ENCODE peak calls at places on chromosomes 5 and 9, in six cellular contexts. W is body of pancreas, Q is foreskin keratinocyte, L is endothelial cell of umbilical vein, M is Peyer's patch, Y is IMR-90. S is an unnamed sample.

GRCh38 chr9:110081395-110081794 is 126.6 kb downstream of the C9orf152 start:
- DNase-seq in M (no peak), Y (peak; percentile 68), Q (no peak), W (no peak), L (no peak), S (no peak)

GRCh38 chr9:20355022-20355421 is 267.3 kb downstream of the MLLT3 start:
- DNase-seq in Y (peak; percentile 92), L (no peak), M (no peak), Q (peak; percentile 85), W (no peak), S (peak; percentile 29)

GRCh38 chr5:113776832-113777525 is 263.5 kb downstream of the YTHDC2 start:
- DNase-seq in Q (no peak), Y (no peak), M (no peak), L (peak; percentile 54), W (no peak), S (no peak)

GRCh38 chr5:87899109-87900100 is 369.2 kb downstream of the TMEM161B start:
- DNase-seq in L (no peak), Q (no peak), W (peak; percentile 27), Y (no peak), M (no peak), S (no peak)

GRCh38 chr5:134784946-134785620 is 26.5 kb downstream of the DDX46 start:
- DNase-seq in L (peak; percentile 12), M (no peak), W (no peak), Y (peak; percentile 54), Q (peak; percentile 24), S (no peak)

GRCh38 chr5:143308726-143309125 is 94.8 kb downstream of the NR3C1 start:
- DNase-seq in M (no peak), W (no peak), Y (peak; percentile 52), Q (no peak), L (no peak), S (no peak)

GRCh38 chr5:96292582-96293247 is 140.3 kb downstream of the PCSK1 start:
- DNase-seq in M (no peak), L (no peak), Y (no peak), W (peak; percentile 39), Q (no peak), S (no peak)

GRCh38 chr5:135993894-135994514 is 34.8 kb upstream of the TGFBI start:
- DNase-seq in Y (peak; percentile 96), Q (no peak), M (no peak), W (no peak), L (peak; percentile 79), S (no peak)

GRCh38 chr5:106691701-106692100 is 979.0 kb downstream of the EFNA5 start:
- DNase-seq in W (no peak), L (peak; percentile 64), Q (no peak), M (no peak), Y (no peak), S (no peak)

GRCh38 chr9:19999491-20000057 is 210.7 kb upstream of the SLC24A2 start:
- DNase-seq in M (no peak), Q (peak; percentile 95), W (no peak), L (peak; percentile 76), Y (peak; percentile 87), S (peak; percentile 96)

GRCh38 chr9:69036319-69036718 is 767 bp downstream of the FXN start:
- DNase-seq in L (no peak), Q (peak; percentile 12), W (peak; percentile 36), Y (peak; percentile 13), M (no peak), S (peak; percentile 32)

GRCh38 chr5:179732412-179732917 is at the start of gene MAML1:
- DNase-seq in M (peak; percentile 99), W (peak; percentile 100), Q (peak; percentile 98), L (peak; percentile 100), Y (peak; percentile 100), S (peak; percentile 100)

GRCh38 chr9:121725008-121725795 is 73.8 kb downstream of the DAB2IP start:
- DNase-seq in W (peak; percentile 94), M (no peak), Y (peak; percentile 100), L (peak; percentile 97), Q (peak; percentile 57), S (peak; percentile 79)

GRCh38 chr5:145531038-145531734 is 304.0 kb downstream of the PRELID2 start:
- DNase-seq in Y (peak; percentile 83), W (peak; percentile 45), L (peak; percentile 95), M (no peak), Q (peak; percentile 81), S (peak; percentile 87)

GRCh38 chr5:81740758-81741157 is 10.1 kb downstream of the SSBP2 start:
- DNase-seq in L (no peak), W (no peak), Q (no peak), M (no peak), Y (no peak), S (no peak)

GRCh38 chr9:21904776-21905175 is 89.4 kb downstream of the CDKN2A start:
- DNase-seq in L (no peak), M (no peak), Q (no peak), W (no peak), Y (no peak), S (no peak)

GRCh38 chr5:14242871-14243383 is 99.8 kb downstream of the TRIO start:
- DNase-seq in Y (no peak), L (no peak), M (no peak), W (no peak), Q (no peak), S (no peak)

GRCh38 chr9:112170235-112170634 is 4.9 kb downstream of the SUSD1 start:
- DNase-seq in M (peak; percentile 68), W (peak; percentile 52), Y (no peak), L (no peak), Q (peak; percentile 61), S (peak; percentile 64)

GRCh38 chr9:108108802-108109448 is 619.4 kb upstream of the KLF4 start:
- DNase-seq in Y (peak; percentile 46), L (no peak), W (no peak), M (no peak), Q (no peak), S (no peak)

GRCh38 chr5:115543931-115544370 is 624 bp downstream of the FEM1C start:
- DNase-seq in Y (peak; percentile 53), M (no peak), W (peak; percentile 66), L (peak; percentile 65), Q (no peak), S (peak; percentile 61)

GRCh38 chr5:135718151-135718550 is 116.3 kb upstream of the SLC25A48 start:
- DNase-seq in Q (peak; percentile 59), L (no peak), W (no peak), M (no peak), Y (peak; percentile 31), S (peak; percentile 85)

GRCh38 chr9:111637421-111637950 is 6.4 kb downstream of the DNAJC25 start:
- DNase-seq in L (no peak), Q (no peak), M (no peak), Y (no peak), W (no peak), S (no peak)

GRCh38 chr5:40497573-40497972 is 182.1 kb upstream of the PTGER4 start:
- DNase-seq in M (no peak), Q (peak; percentile 57), W (no peak), L (peak; percentile 65), Y (peak; percentile 65), S (peak; percentile 30)

GRCh38 chr9:89362647-89363310 is 44.5 kb downstream of the SECISBP2 start:
- DNase-seq in Q (no peak), W (no peak), L (no peak), Y (no peak), M (peak; percentile 30), S (no peak)

GRCh38 chr5:128213340-128213739 is 129.8 kb downstream of the SLC12A2 start:
- DNase-seq in W (peak; percentile 68), Y (peak; percentile 77), Q (no peak), L (peak; percentile 68), M (no peak), S (peak; percentile 46)

DNA sequence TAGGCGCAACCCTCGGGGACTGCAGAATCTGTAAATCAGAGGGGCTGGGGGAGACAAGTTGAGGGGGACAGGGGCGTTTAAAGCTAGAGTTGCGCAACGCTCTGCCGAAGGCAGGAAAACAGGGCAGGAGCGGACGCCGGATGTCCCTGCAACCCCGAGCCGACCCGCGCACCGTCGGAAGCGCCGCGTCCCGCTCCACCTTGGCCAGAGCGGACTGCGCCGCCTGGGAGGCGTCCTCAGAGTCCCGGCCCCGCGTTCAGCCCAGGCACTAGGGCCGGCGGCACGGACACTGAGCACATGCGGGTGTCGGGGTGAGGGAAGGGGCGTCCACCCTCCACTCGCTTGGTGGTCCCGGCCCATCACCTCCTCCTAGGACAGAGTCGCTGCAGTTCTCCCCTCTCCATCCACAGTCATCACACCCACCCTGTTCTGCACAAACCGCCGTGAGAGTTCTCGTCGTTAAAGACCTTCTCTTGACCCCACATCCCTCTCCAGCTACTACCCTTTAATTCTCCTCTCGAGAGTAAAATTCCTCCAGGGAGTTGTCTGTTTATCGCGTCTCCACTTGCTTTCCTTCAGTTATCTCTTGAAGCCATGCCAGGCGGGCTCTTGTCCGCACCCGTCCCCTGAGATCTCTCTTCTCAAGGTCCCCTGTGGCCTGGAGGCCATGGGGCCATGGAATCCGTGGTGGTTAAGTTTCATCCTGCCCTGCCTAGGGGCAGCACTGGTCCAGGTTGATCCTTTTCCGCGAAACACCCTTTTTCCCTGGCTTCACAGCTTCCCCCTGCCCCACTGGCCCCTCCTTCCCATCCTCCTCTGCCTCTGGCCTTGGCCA is 826 bp upstream of the PDLIM7 start:
- DNase-seq in M (no peak), W (no peak), Y (no peak), Q (no peak), L (no peak), S (peak; percentile 23)
- TF ChIP-seq CTCF in M (no peak), W (no peak), Y (no peak), Q (no peak), L (no peak), S (no peak)

DNA sequence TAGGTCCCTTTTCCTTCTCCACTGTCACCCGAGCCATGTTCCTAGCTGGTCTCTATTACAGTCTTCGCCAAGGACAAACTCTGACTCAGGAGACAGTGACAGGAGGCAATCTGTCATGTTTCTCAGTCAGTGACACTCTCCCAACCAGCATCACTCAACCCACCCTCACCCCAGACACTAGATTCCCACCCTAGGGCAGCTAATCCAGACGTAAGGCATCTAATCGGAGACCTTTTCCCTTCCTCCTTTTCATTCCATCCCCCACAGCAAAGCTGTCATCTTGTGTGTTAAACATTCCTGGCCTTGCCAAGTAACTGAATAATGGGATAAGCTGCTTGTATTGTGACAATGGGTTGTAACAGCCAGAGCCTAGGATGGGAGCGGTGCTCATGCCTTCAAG is 95.2 kb downstream of the SNX18 start:
- DNase-seq in Y (no peak), M (no peak), Q (no peak), W (no peak), L (no peak), S (no peak)
- H3K4me1 ChIP-seq in Y (peaks cover 23% of the 10 kb centered on the region), M (no peaks in the 10 kb centered on the region), Q (no peaks in the 10 kb centered on the region), W (no peaks in the 10 kb centered on the region), L (peaks cover 17% of the 10 kb centered on the region), S (no peaks in the 10 kb centered on the region)

GRCh38 chr5:27124590-27124989 is 86.2 kb upstream of the CDH9 start:
- DNase-seq in Q (no peak), M (no peak), L (no peak), W (no peak), Y (peak; percentile 1), S (peak; percentile 6)
- TF ChIP-seq CTCF in Q (peak; percentile 62), M (no peak), L (no peak), W (no peak), Y (peak; percentile 40), S (peak; percentile 64)

DNA sequence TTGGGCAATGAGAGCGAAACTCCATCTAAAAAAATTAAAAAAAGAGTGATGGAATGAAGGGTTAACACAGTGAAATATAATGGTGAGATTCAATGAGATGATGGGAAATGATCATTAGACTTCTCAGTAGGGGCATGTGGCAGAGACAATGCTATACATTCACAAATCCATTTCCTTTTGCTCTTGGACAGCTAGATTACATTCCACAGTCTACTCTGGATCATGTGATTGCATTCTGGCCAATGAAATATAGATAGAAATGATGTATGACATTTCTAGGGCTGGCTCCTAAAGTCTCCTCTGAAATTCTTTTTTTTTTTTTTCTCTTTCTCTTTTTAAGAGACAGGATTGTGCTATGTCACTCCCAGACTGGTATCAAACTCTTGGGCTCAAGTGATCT is 3.8 kb upstream of the GALT start:
- DNase-seq in L (no peak), W (no peak), Y (no peak), M (no peak), Q (no peak), S (no peak)
- H3K4me1 ChIP-seq in L (peaks cover 16% of the 10 kb centered on the region), W (peaks cover 38% of the 10 kb centered on the region), Y (peaks cover 8% of the 10 kb centered on the region), M (peaks cover 6% of the 10 kb centered on the region), Q (peaks cover 5% of the 10 kb centered on the region), S (peaks cover 14% of the 10 kb centered on the region)